ENCODE peak calls at places on chromosomes 11 and 22, in four cellular contexts. K, M, S and Y are unnamed samples.
A peak's percentile ranks its signal among the peaks of the same experiment; 100 is the strongest.

GRCh38 chr22:27445876-27446275 is 355.7 kb downstream of the MN1 start:
- DNase-seq in K (no peak), M (no peak), S (no peak), Y (no peak)

GRCh38 chr11:84894666-84895065 is 732.5 kb downstream of the DLG2 start:
- DNase-seq in K (no peak), M (no peak), S (no peak), Y (no peak)

GRCh38 chr11:126423154-126423553 is 67.7 kb downstream of the ST3GAL4 start:
- DNase-seq in K (no peak), M (no peak), S (no peak), Y (no peak)

GRCh38 chr22:37282385-37282677 is at the start of gene CYTH4:
- DNase-seq in K (no peak), M (peak; percentile 38), S (no peak), Y (no peak)

GRCh38 chr11:31767066-31767465 is 44.1 kb downstream of the PAX6 start:
- DNase-seq in K (no peak), M (no peak), S (no peak), Y (no peak)

GRCh38 chr11:112837162-112837826 is 123.9 kb upstream of the NCAM1 start:
- DNase-seq in K (no peak), M (no peak), S (no peak), Y (no peak)

GRCh38 chr22:49088801-49089791 is 738.6 kb downstream of the BRD1 start:
- DNase-seq in K (no peak), M (no peak), S (no peak), Y (no peak)

GRCh38 chr11:119222308-119222707 is 16.2 kb downstream of the CBL start:
- DNase-seq in K (no peak), M (no peak), S (no peak), Y (no peak)

GRCh38 chr11:44979536-44980399 is 29.1 kb upstream of the TP53I11 start:
- DNase-seq in K (no peak), M (no peak), S (no peak), Y (no peak)

GRCh38 chr11:18222814-18223421 is 13.7 kb downstream of the SAA4 start:
- DNase-seq in K (no peak), M (no peak), S (no peak), Y (no peak)

GRCh38 chr22:22935546-22936157 is 48.0 kb downstream of the IGLL5 start:
- DNase-seq in K (no peak), M (peak; percentile 56), S (peak; percentile 99), Y (no peak)

GRCh38 chr11:12160680-12161079 is 50.3 kb downstream of the MICAL2 start:
- DNase-seq in K (no peak), M (no peak), S (no peak), Y (peak; percentile 38)

DNA sequence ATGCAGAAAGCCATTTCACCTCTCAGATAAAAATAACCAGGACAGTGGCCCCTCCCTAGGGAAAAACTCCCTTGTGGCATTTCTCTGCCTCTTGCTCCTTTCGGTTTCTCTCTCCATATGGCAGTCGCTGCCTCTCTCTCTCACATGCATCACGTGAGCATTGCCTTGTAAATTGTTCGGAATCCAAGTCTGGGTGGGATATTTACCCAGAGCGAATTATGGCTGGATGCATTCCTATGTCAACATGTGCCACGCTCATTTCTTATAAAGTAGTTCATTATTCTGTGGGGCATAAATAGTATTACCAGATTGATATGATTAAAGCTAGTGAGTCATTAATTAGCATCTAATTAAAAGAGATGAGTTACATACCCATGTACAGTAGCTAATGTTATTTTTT is 392.9 kb downstream of the INSC start:
- DNase-seq in K (no peak), M (no peak), S (no peak), Y (no peak)
- TF ChIP-seq BHLHE40 in K (no peak), M (no peak), S (no peak), Y (no peak)

GRCh38 chr11:22459053-22459452 is 120.9 kb downstream of the SLC17A6 start:
- DNase-seq in K (no peak), M (no peak), S (no peak), Y (no peak)
- TF ChIP-seq TARDBP in K (no peak), M (no peak), S (no peak), Y (no peak)

GRCh38 chr11:66476841-66477251 is 3.4 kb upstream of the DPP3 start:
- DNase-seq in K (no peak), M (no peak), S (no peak), Y (no peak)
- TF ChIP-seq BHLHE40 in K (no peak), M (no peak), S (no peak), Y (no peak)

GRCh38 chr11:47510231-47510630 is 42.7 kb downstream of the CELF1 start:
- DNase-seq in K (no peak), M (no peak), S (no peak), Y (no peak)
- TF ChIP-seq TARDBP in K (no peak), M (no peak), S (no peak), Y (no peak)